ENCODE peak calls at places on chromosome 12, in seven cellular contexts. H is caudate nucleus, Y is endothelial cell, X is T-helper 17 cell, U is fibroblast of gingiva, T is lower lobe of right lung, K is HT-29. N is an unnamed sample.

GRCh38 chr12:105659355-105660075 is 329.0 kb downstream of the C12orf75 start:
- DNase-seq in H (no peak), Y (no peak), X (no peak), U (no peak), T (no peak), K (no peak), N (no peak)

GRCh38 chr12:40226652-40227051 is 1.9 kb downstream of the LRRK2 start:
- DNase-seq in H (no peak), Y (no peak), X (no peak), U (peak), T (no peak), K (no peak), N (no peak)

GRCh38 chr12:109653896-109654295 is 59.7 kb upstream of the FAM222A start:
- DNase-seq in H (no peak), Y (no peak), X (no peak), U (no peak), T (no peak), K (no peak), N (peak)

GRCh38 chr12:9349888-9350885 is 142.0 kb upstream of the PZP start:
- DNase-seq in H (no peak), Y (no peak), X (no peak), U (no peak), T (no peak), K (no peak), N (no peak)

GRCh38 chr12:92338102-92338501 is 192.5 kb upstream of the BTG1 start:
- DNase-seq in H (no peak), Y (no peak), X (no peak), U (no peak), T (no peak), K (no peak), N (no peak)

GRCh38 chr12:121812320-121812871 is 8.6 kb downstream of the SETD1B start:
- DNase-seq in H (peak), Y (peak), X (no peak), U (peak), T (peak), K (peak), N (peak)

GRCh38 chr12:75708829-75709228 is 197.4 kb upstream of the KRR1 start:
- DNase-seq in H (no peak), Y (no peak), X (no peak), U (no peak), T (no peak), K (no peak), N (no peak)

GRCh38 chr12:71731439-71732356 is 23.0 kb upstream of the RAB21 start:
- DNase-seq in H (no peak), Y (no peak), X (no peak), U (no peak), T (no peak), K (no peak), N (peak)

GRCh38 chr12:101962486-101962885 is 85.1 kb downstream of the DRAM1 start:
- DNase-seq in H (no peak), Y (no peak), X (no peak), U (peak), T (no peak), K (no peak), N (no peak)

GRCh38 chr12:113021500-113021899 is 35.0 kb upstream of the DTX1 start:
- DNase-seq in H (no peak), Y (no peak), X (no peak), U (no peak), T (no peak), K (no peak), N (no peak)

GRCh38 chr12:114655934-114656697 is 27.9 kb downstream of the TBX3 start:
- DNase-seq in H (no peak), Y (no peak), X (no peak), U (peak), T (no peak), K (peak), N (peak)